ENCODE peak calls at places on chromosome 16, in ten cellular contexts. P is PC-3, M is OCI-LY7, F is HCT116, A is SK-N-SH, R is PC-9, J is GM23248, H is Karpas-422, N is hepatocyte, V is MM.1S. E is an unnamed sample. For H3K9me2, the result is how much of the 10 kb centered on the place peaks cover.

GRCh38 chr16:763903-764750 is 3.6 kb downstream of the MSLN start:
- DNase-seq in P (no peak), M (no peak), F (no peak), A (no peak), R (no peak), J (no peak), H (no peak), N (no peak), V (no peak), E (no peak)

GRCh38 chr16:9384141-9384540 is 292.7 kb downstream of the HAPSTR1 start:
- DNase-seq in P (no peak), M (no peak), F (no peak), A (no peak), R (no peak), J (no peak), H (no peak), N (no peak), V (no peak), E (no peak)

GRCh38 chr16:23257682-23258081 is 44.4 kb upstream of the SCNN1B start:
- DNase-seq in P (peak), M (no peak), F (no peak), A (no peak), R (peak), J (no peak), H (no peak), N (peak), V (no peak), E (no peak)

GRCh38 chr16:11394593-11394960 is 49.3 kb downstream of the RMI2 start:
- DNase-seq in P (no peak), M (no peak), F (no peak), A (no peak), R (no peak), J (no peak), H (no peak), N (no peak), V (no peak), E (no peak)

GRCh38 chr16:12868788-12869187 is 32.6 kb upstream of the SHISA9 start:
- DNase-seq in P (no peak), M (no peak), F (no peak), A (no peak), R (no peak), J (no peak), H (no peak), N (no peak), V (no peak), E (no peak)

GRCh38 chr16:11470676-11471415 is 115.9 kb downstream of the LITAF start:
- DNase-seq in P (no peak), M (no peak), F (no peak), A (peak), R (no peak), J (peak), H (no peak), N (no peak), V (no peak), E (peak)

GRCh38 chr16:51648521-51648920 is 497.5 kb upstream of the SALL1 start:
- DNase-seq in P (no peak), M (no peak), F (no peak), A (no peak), R (no peak), J (peak), H (no peak), N (no peak), V (no peak), E (no peak)

GRCh38 chr16:19116711-19117449 is 3.1 kb downstream of the ITPRIPL2 start:
- DNase-seq in P (no peak), M (peak), F (no peak), A (no peak), R (peak), J (peak), H (no peak), N (no peak), V (no peak), E (peak)

GRCh38 chr16:53726625-53727024 is 22.7 kb downstream of the FTO start:
- DNase-seq in P (peak), M (no peak), F (no peak), A (no peak), R (peak), J (no peak), H (peak), N (no peak), V (no peak), E (no peak)

GRCh38 chr16:86566601-86566965 is at the start of gene FOXC2:
- DNase-seq in P (no peak), M (no peak), F (no peak), A (peak), R (no peak), J (peak), H (no peak), N (peak), V (no peak), E (peak)

GRCh38 chr16:83899272-83899897 is 470 bp downstream of the MLYCD start:
- DNase-seq in P (peak), M (peak), F (no peak), A (peak), R (peak), J (peak), H (peak), N (peak), V (peak), E (peak)

GRCh38 chr16:66003196-66003595 is 363.3 kb upstream of the CDH5 start:
- DNase-seq in P (peak), M (no peak), F (no peak), A (no peak), R (no peak), J (peak), H (no peak), N (peak), V (no peak), E (no peak)

GRCh38 chr16:50763211-50763610 is 21.3 kb downstream of the CYLD start:
- DNase-seq in P (no peak), M (no peak), F (no peak), A (no peak), R (no peak), J (peak), H (peak), N (no peak), V (no peak), E (no peak)

GRCh38 chr16:19524866-19525723 is 1.4 kb downstream of the CCP110 start:
- DNase-seq in P (no peak), M (peak), F (no peak), A (peak), R (no peak), J (no peak), H (peak), N (peak), V (peak), E (peak)

GRCh38 chr16:700684-701584 is 4.7 kb downstream of the FBXL16 start:
- DNase-seq in P (no peak), M (no peak), F (no peak), A (no peak), R (no peak), J (peak), H (peak), N (peak), V (no peak), E (peak)

GRCh38 chr16:22726868-22727267 is 87.1 kb upstream of the HS3ST2 start:
- DNase-seq in P (no peak), M (no peak), F (no peak), A (peak), R (no peak), J (peak), H (no peak), N (no peak), V (no peak), E (no peak)

GRCh38 chr16:56931253-56931768 is 631 bp upstream of the HERPUD1 start:
- DNase-seq in P (no peak), M (peak), F (no peak), A (no peak), R (no peak), J (peak), H (peak), N (peak), V (peak), E (peak)

GRCh38 chr16:50011707-50012106 is 13.3 kb upstream of the CNEP1R1 start:
- DNase-seq in P (no peak), M (no peak), F (no peak), A (no peak), R (no peak), J (no peak), H (no peak), N (no peak), V (no peak), E (no peak)

GRCh38 chr16:54431041-54431996 is 144.7 kb upstream of the IRX3 start:
- DNase-seq in P (peak), M (no peak), F (no peak), A (no peak), R (peak), J (peak), H (no peak), N (no peak), V (no peak), E (no peak)

GRCh38 chr16:85386467-85387170 is 226.5 kb upstream of the GSE1 start:
- DNase-seq in P (no peak), M (no peak), F (no peak), A (no peak), R (no peak), J (no peak), H (no peak), N (no peak), V (no peak), E (no peak)

GRCh38 chr16:54847207-54847606 is 83.5 kb upstream of the IRX5 start:
- DNase-seq in P (no peak), M (no peak), F (no peak), A (no peak), R (peak), J (peak), H (no peak), N (peak), V (no peak), E (no peak)

DNA sequence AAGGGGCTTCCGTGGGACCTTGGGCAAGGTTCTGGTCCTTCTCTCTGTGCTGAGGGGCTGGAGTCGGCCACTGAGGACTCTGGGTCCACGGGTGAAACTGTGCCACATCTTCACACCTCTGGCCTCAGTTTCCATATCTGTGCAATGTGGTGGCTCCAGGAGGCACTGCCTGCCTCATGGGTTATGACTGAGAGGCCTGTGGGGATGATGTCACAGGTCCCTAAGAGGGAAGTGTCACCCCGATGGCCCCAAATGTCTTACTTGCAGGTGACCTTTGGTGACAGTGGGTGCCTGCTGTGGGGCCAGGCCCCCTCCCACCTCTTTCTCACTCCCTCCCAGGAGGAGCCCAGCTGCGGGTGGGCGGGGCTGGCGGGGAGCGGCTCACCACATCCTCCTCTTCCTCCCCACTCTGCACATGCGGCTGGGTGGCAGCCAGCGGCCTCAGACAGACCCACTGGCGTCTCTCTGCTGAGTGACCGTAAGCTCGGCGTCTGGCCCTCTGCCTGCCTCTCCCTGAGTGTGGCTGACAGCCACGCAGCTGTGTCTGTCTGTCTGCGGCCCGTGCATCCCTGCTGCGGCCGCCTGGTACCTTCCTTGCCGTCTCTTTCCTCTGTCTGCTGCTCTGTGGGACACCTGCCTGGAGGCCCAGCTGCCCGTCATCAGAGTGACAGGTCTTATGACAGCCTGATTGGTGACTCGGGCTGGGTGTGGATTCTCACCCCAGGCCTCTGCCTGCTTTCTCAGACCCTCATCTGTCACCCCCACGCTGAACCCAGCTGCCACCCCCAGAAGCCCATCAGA is at the start of gene IL21R:
- DNase-seq in P (no peak), M (peak), F (no peak), A (peak), R (no peak), J (peak), H (peak), N (no peak), V (peak), E (no peak)
- H3K4me2 ChIP-seq in P (peak), M (peak), F (no peak), A (peak), R (peak), J (peak), H (peak), N (no peak), V (peak), E (no peak)

DNA sequence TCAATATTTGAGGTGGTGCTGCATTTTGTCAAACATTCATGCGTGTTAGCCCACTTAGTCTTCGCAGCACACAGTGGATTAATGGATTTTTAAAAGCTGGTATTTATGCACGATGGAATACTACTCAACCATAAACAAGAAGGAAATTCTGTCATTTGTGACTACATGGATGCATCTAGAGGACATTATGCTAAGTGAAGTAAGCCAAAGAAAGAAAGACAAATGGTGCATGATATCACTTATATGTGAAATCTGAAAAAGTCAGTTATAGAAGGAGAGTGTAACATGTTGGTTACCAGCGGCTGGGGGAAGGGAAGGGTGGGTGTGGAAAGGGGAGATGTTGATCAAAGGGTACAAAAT is 23.0 kb downstream of the HMOX2 start:
- DNase-seq in P (no peak), M (no peak), F (no peak), A (no peak), R (no peak), J (no peak), H (no peak), N (no peak), V (no peak), E (no peak)
- H3K9me2 ChIP-seq in P (under half), M (under half), F (under half), A (under half), R (under half), J (under half), H (under half), N (under half), V (under half), E (under half)

DNA sequence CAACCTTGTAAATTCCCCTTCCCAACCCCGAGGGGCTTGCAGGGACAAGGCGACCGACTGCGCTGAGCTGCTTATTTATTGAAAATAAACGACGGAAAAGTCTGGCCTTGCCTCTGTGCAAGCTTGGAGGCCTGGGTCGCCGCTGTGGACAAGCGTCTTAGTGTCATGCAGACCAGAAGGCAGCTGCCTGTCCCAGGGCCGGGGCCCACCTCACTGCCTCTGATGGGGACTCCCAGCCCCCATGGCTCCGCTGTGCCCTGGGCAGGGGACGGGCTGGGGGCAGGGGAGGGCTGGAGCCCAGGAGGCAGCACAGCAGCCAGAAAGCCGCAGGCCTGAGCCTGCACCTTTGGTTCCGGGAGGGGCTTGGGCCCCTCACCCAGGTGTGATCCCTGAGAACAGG is 20.7 kb downstream of the RABEP2 start:
- DNase-seq in P (no peak), M (no peak), F (no peak), A (no peak), R (no peak), J (no peak), H (no peak), N (no peak), V (no peak), E (no peak)
- H3K4me2 ChIP-seq in P (no peak), M (no peak), F (no peak), A (no peak), R (no peak), J (no peak), H (no peak), N (no peak), V (no peak), E (no peak)

GRCh38 chr16:29321000-29321393 is 85.5 kb downstream of the NPIPB11 start:
- DNase-seq in P (no peak), M (no peak), F (no peak), A (no peak), R (no peak), J (no peak), H (no peak), N (no peak), V (no peak), E (no peak)

GRCh38 chr16:29321585-29321984 is 84.9 kb downstream of the NPIPB11 start:
- DNase-seq in P (no peak), M (no peak), F (no peak), A (no peak), R (no peak), J (no peak), H (no peak), N (no peak), V (no peak), E (no peak)

GRCh38 chr16:29318037-29318436 is 88.5 kb downstream of the NPIPB11 start:
- DNase-seq in P (no peak), M (no peak), F (no peak), A (no peak), R (no peak), J (no peak), H (no peak), N (no peak), V (peak), E (no peak)

GRCh38 chr16:29320274-29320999 is 86.1 kb downstream of the NPIPB11 start:
- DNase-seq in P (no peak), M (no peak), F (no peak), A (no peak), R (no peak), J (no peak), H (no peak), N (no peak), V (no peak), E (no peak)

GRCh38 chr16:29319726-29320125 is 86.8 kb downstream of the NPIPB11 start:
- DNase-seq in P (no peak), M (no peak), F (no peak), A (no peak), R (no peak), J (no peak), H (no peak), N (no peak), V (no peak), E (no peak)
- H3K9me2 ChIP-seq in P (under half), M (under half), F (under half), A (under half), R (under half), J (under half), H (under half), N (under half), V (under half), E (under half)

DNA sequence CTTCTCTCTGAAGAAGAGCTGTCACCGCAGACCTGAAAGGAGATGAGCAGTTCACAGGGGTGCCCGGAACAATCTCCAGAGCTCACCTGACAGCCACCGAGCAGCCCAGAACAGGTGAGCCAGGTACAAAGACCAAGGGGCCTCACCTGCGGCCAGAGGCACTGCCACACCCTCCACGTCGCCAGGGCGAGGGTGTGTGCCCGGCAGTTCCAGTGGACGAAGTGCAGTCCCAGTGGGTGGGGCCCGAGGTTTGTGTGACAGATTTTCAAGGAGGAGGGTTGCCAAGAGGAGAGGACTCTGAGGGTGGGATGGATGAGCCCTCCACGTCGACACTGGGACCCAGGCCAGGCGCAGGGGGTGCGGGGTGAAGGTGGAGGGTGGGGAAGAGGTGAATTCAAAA is 61.7 kb downstream of the SMPD3 start:
- DNase-seq in P (no peak), M (no peak), F (no peak), A (peak), R (no peak), J (no peak), H (no peak), N (peak), V (no peak), E (no peak)
- H3K4me2 ChIP-seq in P (no peak), M (no peak), F (no peak), A (no peak), R (no peak), J (no peak), H (no peak), N (peak), V (no peak), E (no peak)

DNA sequence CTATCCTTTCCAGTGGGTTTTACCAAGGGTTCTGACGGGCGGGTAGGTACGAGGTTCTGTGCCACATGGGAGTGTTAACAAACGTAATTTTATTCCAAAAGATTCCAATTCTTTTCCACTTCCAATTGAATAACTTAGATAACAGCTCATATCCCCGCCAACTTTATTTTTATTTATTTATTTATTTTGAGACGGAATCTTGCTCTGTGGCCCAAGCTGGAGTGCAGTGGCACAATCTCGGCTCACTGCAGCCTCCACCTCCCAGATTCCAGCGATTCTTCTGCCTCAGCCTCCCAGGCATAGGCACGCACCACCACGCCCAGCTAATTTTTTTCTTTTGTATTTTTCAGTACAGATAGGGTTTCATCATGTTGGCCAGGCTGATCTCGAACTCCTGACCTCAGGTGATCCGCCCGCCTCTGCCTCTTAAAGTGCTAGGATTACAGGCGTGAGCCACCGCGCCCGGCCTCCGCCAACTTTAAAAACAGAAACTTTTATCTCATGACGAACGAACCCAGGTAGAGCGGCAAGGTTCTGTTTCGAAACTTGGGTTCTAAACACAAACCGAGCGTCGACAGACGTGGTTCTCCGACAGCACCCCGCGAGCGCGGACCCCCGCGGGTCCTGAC is 621 bp downstream of the ECI1 start:
- DNase-seq in P (no peak), M (no peak), F (no peak), A (no peak), R (peak), J (peak), H (no peak), N (no peak), V (peak), E (peak)
- H3K9me2 ChIP-seq in P (under half), M (under half), F (under half), A (under half), R (under half), J (under half), H (under half), N (under half), V (under half), E (under half)

DNA sequence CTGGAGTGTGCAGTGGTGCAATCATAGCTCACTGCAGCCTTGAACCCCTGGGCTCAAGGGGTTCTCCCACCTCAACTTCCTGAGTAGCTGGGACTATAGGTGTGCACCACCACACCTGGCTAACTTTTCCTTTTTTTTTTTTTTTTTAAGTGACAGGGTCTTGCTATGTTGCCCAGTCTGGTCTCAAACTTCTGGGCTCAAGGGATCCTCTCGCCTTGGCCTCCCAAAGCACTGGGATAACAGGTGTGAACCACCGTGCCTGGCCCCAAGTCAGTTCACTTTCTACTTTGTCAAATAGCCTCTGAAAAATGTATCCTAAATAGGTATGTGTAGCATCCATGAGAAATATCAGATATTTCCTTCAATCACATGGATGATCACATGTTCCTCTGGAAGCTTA is 9.9 kb upstream of the NFAT5 start:
- DNase-seq in P (no peak), M (no peak), F (no peak), A (no peak), R (no peak), J (no peak), H (no peak), N (no peak), V (no peak), E (no peak)
- H3K4me2 ChIP-seq in P (no peak), M (no peak), F (no peak), A (no peak), R (no peak), J (no peak), H (no peak), N (no peak), V (no peak), E (no peak)

DNA sequence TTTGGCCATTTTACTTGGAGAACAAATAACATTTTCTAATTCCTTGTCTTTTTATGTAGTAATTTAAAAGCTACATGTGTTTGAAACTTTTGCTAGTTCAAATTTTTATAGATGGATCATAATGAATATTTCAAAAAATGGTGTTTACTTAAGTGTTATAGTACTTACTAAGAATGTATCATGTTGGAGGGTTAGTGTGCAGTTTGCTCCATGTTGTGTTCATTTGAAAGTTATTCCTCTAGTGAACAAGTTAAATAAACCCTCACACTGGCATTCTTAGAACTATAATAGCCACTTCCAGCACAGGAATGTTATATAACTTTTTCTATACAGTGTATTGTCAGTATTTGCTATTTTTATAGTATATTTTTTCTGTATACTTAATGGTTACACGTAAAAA is 62.8 kb downstream of the MRTFB start:
- DNase-seq in P (no peak), M (no peak), F (no peak), A (no peak), R (no peak), J (no peak), H (no peak), N (no peak), V (no peak), E (no peak)
- H3K9me2 ChIP-seq in P (under half), M (under half), F (under half), A (under half), R (under half), J (under half), H (under half), N (under half), V (under half), E (under half)

E was measured in GM23338.